ENCODE peak calls at places on chromosomes 7 and 10, in five cellular contexts. One of them, this sample, is unnamed.

GRCh38 chr10:47438857-47439474 is 44.9 kb downstream of the ANXA8 start:
- DNase-seq in GM03348: peak; percentile 77
- DNase-seq in thoracic aorta: no peak
- DNase-seq in Peyer's patch: peak; percentile 74
- DNase-seq in germinal center: no peak
- DNase-seq in this sample: peak; percentile 63

GRCh38 chr7:108030536-108030935 is 27.6 kb upstream of the LAMB1 start:
- DNase-seq in Peyer's patch: no peak
- DNase-seq in thoracic aorta: no peak
- DNase-seq in germinal center: no peak
- DNase-seq in GM03348: peak; percentile 28
- DNase-seq in this sample: no peak

GRCh38 chr10:99393036-99393435 is 37.4 kb downstream of the GOT1 start:
- DNase-seq in germinal center: no peak
- DNase-seq in thoracic aorta: no peak
- DNase-seq in GM03348: no peak
- DNase-seq in Peyer's patch: no peak
- DNase-seq in this sample: no peak

GRCh38 chr7:81715984-81716588 is 53.8 kb downstream of the HGF start:
- DNase-seq in thoracic aorta: no peak
- DNase-seq in Peyer's patch: no peak
- DNase-seq in germinal center: no peak
- DNase-seq in GM03348: no peak
- DNase-seq in this sample: peak; percentile 41

GRCh38 chr10:132232981-132233380 is 46.2 kb downstream of the DPYSL4 start:
- DNase-seq in Peyer's patch: no peak
- DNase-seq in GM03348: no peak
- DNase-seq in thoracic aorta: no peak
- DNase-seq in germinal center: no peak
- DNase-seq in this sample: no peak

GRCh38 chr10:126387041-126387908 is 1.0 kb downstream of the ADAM12 start:
- DNase-seq in germinal center: peak; percentile 26
- DNase-seq in thoracic aorta: no peak
- DNase-seq in Peyer's patch: peak; percentile 64
- DNase-seq in GM03348: peak; percentile 79
- DNase-seq in this sample: peak; percentile 67

GRCh38 chr10:69268761-69269416 is 9.4 kb upstream of the HK1 start:
- DNase-seq in thoracic aorta: no peak
- DNase-seq in Peyer's patch: no peak
- DNase-seq in germinal center: no peak
- DNase-seq in GM03348: peak; percentile 43
- DNase-seq in this sample: no peak

GRCh38 chr7:131241381-131241780 is 86.3 kb upstream of the MKLN1 start:
- DNase-seq in germinal center: no peak
- DNase-seq in GM03348: no peak
- DNase-seq in thoracic aorta: no peak
- DNase-seq in Peyer's patch: no peak
- DNase-seq in this sample: no peak

GRCh38 chr7:40213856-40214255 is 79.1 kb downstream of the SUGCT start:
- DNase-seq in germinal center: no peak
- DNase-seq in thoracic aorta: no peak
- DNase-seq in GM03348: no peak
- DNase-seq in Peyer's patch: no peak
- DNase-seq in this sample: no peak

GRCh38 chr7:21671859-21672258 is 129.0 kb downstream of the DNAH11 start:
- DNase-seq in Peyer's patch: no peak
- DNase-seq in GM03348: no peak
- DNase-seq in germinal center: no peak
- DNase-seq in thoracic aorta: no peak
- DNase-seq in this sample: no peak

GRCh38 chr10:57579926-57580325 is 687.8 kb downstream of the IPMK start:
- DNase-seq in germinal center: no peak
- DNase-seq in Peyer's patch: no peak
- DNase-seq in GM03348: peak; percentile 7
- DNase-seq in thoracic aorta: no peak
- DNase-seq in this sample: no peak

GRCh38 chr10:8048281-8049008 is 6.0 kb upstream of the GATA3 start:
- DNase-seq in germinal center: no peak
- DNase-seq in Peyer's patch: no peak
- DNase-seq in thoracic aorta: no peak
- DNase-seq in GM03348: no peak
- DNase-seq in this sample: no peak

GRCh38 chr10:5557799-5558771 is 33.3 kb downstream of the CALML3 start:
- DNase-seq in germinal center: no peak
- DNase-seq in GM03348: no peak
- DNase-seq in thoracic aorta: no peak
- DNase-seq in Peyer's patch: peak; percentile 40
- DNase-seq in this sample: no peak

GRCh38 chr10:126012485-126012884 is 116.1 kb downstream of the FANK1 start:
- DNase-seq in germinal center: no peak
- DNase-seq in GM03348: peak; percentile 39
- DNase-seq in thoracic aorta: no peak
- DNase-seq in Peyer's patch: no peak
- DNase-seq in this sample: no peak

GRCh38 chr10:31709028-31709427 is 219.6 kb downstream of the ARHGAP12 start:
- DNase-seq in GM03348: no peak
- DNase-seq in germinal center: no peak
- DNase-seq in thoracic aorta: no peak
- DNase-seq in Peyer's patch: no peak
- DNase-seq in this sample: no peak

GRCh38 chr7:154096-154835 is 38.1 kb upstream of the FAM20C start:
- DNase-seq in thoracic aorta: no peak
- DNase-seq in germinal center: no peak
- DNase-seq in Peyer's patch: no peak
- DNase-seq in GM03348: no peak
- DNase-seq in this sample: no peak

GRCh38 chr7:84194484-84195260 is at the start of gene SEMA3A:
- DNase-seq in Peyer's patch: peak; percentile 48
- DNase-seq in GM03348: peak; percentile 49
- DNase-seq in germinal center: no peak
- DNase-seq in thoracic aorta: no peak
- DNase-seq in this sample: peak; percentile 84

GRCh38 chr10:97915346-97915745 is 65.7 kb downstream of the GOLGA7B start:
- DNase-seq in GM03348: no peak
- DNase-seq in Peyer's patch: no peak
- DNase-seq in germinal center: no peak
- DNase-seq in thoracic aorta: no peak
- DNase-seq in this sample: no peak

This sample was measured in fibroblast of gingiva.